ENCODE peak calls at places on chromosome 15, in four cellular contexts. W is K562, V is HepG2, X is GM12878. A is an unnamed sample.

GRCh38 chr15:66287461-66288055 is 5.8 kb upstream of the DIS3L start:
- DNase-seq in V (no peak), W (peak; percentile 47), X (no peak), A (no peak)

GRCh38 chr15:39845582-39845981 is 62.9 kb upstream of the FSIP1 start:
- DNase-seq in V (no peak), X (no peak), W (no peak), A (no peak)

GRCh38 chr15:81792646-81793045 is 253.2 kb downstream of the MEX3B start:
- DNase-seq in X (no peak), V (no peak), W (no peak), A (no peak)

GRCh38 chr15:77409259-77410156 is 10.4 kb downstream of the PEAK1 start:
- DNase-seq in W (no peak), V (no peak), X (peak; percentile 51), A (no peak)

GRCh38 chr15:96340611-96341464 is 10.3 kb downstream of the NR2F2 start:
- DNase-seq in W (no peak), V (no peak), X (no peak), A (peak; percentile 80)

GRCh38 chr15:76398301-76398700 is 61.7 kb downstream of the ISL2 start:
- DNase-seq in W (no peak), V (no peak), X (no peak), A (no peak)

GRCh38 chr15:70358871-70359647 is 261.3 kb upstream of the TLE3 start:
- DNase-seq in X (no peak), V (no peak), W (no peak), A (no peak)

GRCh38 chr15:32704343-32705076 is 13.3 kb upstream of the GREM1 start:
- DNase-seq in V (no peak), X (no peak), W (no peak), A (no peak)

GRCh38 chr15:73367624-73368300 is 996 bp downstream of the HCN4 start:
- DNase-seq in W (no peak), V (no peak), X (no peak), A (peak; percentile 42)

GRCh38 chr15:64693134-64693533 is 82.3 kb downstream of the RBPMS2 start:
- DNase-seq in V (peak; percentile 78), W (no peak), X (no peak), A (no peak)

GRCh38 chr15:64690008-64690407 is 85.4 kb downstream of the RBPMS2 start:
- DNase-seq in W (no peak), X (no peak), V (no peak), A (no peak)

GRCh38 chr15:64694816-64695215 is 80.6 kb downstream of the RBPMS2 start:
- DNase-seq in X (no peak), V (no peak), W (no peak), A (no peak)

GRCh38 chr15:64690578-64691296 is 84.7 kb downstream of the RBPMS2 start:
- DNase-seq in X (no peak), W (peak; percentile 31), V (no peak), A (no peak)

DNA sequence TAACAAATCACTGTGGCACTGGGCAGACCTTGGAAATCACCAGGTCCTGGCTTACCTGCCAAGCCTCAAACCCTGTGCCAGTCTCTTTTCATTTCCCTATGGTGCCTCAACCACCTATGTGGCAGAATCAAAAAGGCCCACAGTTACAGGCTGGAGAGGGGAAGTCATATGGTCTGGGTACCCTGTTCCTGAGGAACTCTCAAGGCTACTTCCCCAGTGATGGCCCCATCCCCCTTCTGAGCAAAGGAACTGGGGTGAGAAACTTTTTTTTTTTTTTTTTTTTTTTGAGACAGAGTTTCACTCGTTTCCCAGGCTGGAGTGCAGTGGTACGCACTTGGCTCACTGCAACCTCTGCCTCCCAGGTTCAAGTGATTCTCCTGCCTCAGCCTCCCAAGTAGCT is 83.2 kb downstream of the RBPMS2 start:
- DNase-seq in W (no peak), X (no peak), V (no peak), A (no peak)
- TF ChIP-seq NR2C2 in W (no peak), X (no peak), V (no peak), A (no peak)

DNA sequence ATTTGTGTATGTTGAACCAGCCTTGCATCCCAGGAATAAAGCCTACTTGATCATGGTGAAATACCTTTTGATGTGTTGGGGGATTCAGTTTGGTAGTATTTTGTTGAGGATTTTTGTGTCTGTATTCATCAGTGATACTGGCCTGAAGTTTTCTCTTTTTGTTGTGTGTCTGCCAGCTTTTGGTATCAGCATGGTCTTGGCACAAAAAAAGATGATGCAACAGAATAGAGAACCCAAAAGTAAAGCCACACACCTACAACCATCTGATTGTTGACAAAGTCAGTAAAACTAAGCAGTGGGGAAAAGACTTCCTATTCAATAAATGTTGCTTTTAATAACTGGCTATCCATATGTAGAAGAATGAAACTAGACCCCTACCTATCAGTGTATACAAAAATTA is 77.6 kb downstream of the TCF12 start:
- DNase-seq in W (no peak), V (no peak), X (no peak), A (no peak)
- TF ChIP-seq NR2C2 in W (no peak), V (no peak), X (no peak), A (no peak)

GRCh38 chr15:79516646-79517045 is 84.5 kb downstream of the MINAR1 start:
- DNase-seq in X (no peak), V (no peak), W (no peak), A (no peak)
- TF ChIP-seq NR2C2 in X (no peak), V (no peak), W (no peak), A (no peak)

DNA sequence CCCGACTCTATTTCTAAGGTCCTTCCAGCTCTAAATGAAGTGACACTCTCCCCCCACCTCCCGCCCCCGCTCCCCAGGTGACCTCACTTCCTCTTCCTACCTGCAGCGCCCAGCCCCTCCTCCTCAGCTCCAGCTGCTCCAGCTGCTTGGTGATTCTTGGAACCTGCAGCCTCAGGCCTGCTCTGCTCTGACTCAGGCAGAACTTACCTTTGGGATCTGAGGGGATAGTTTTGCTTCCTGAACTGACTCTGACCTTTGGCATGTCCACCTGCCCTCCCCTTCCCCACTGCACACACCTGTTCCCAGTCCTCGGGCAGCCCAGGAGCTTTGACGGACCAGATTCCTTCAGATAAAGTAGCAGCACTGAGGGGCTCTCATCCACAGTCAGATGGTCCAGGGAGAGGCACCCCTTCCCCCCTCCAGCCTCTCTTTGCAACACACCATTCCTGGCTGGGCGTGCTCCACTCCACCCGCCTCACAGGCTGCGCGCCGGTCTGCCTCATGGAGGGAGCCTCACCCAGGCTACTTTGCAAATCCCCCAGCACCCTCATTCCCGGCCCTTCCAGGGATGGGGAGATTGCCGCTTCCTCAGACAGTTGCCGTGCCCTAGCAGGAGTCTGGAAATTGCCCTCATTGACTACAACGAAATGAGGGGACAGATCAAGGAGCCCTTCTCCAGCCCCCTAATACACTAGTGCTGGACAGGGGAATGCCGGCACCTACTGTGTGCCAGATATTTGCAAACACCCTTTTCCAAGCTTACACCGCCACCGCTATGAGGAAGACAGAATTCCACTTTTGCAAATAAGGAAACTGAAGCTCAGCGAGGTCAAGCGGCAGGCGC is 695 bp upstream of the C15orf39 start:
- DNase-seq in V (peak; percentile 57), W (peak; percentile 62), X (no peak), A (peak; percentile 72)
- TF ChIP-seq NR2C2 in V (peak; percentile 78), W (no peak), X (no peak), A (no peak)

DNA sequence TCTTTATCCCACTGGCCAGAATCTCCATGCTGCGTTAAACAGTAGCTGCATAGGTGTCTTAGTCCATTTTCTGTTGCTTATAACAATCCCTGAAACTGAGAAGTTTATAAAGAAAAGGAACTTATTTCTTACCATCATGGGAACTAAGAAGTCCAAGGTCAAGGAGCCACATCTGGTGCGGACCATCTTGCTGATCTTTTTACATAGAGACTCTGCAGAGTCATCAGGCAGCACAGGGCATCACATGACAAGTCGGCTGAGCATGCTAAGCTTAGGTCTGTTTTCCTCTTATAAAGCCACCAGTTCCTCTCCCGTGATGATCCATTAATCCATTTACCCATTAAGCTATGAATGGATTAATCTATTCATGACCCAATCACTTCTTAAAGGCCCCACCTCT is 22.4 kb upstream of the FAM174B start:
- DNase-seq in W (no peak), X (no peak), V (no peak), A (no peak)
- TF ChIP-seq NR2C2 in W (no peak), X (no peak), V (no peak), A (no peak)

A was measured in WTC11.